ENCODE peak calls at places on chromosomes 4 and X, in six cellular contexts. R is cardiac muscle cell, Q is AG10803, S is GM12865, J is mucosa of descending colon, I is hepatocyte. A is an unnamed sample.
A peak's percentile ranks its signal among the peaks of the same experiment; 100 is the strongest.

GRCh38 chrX:134737721-134738369 is 79.6 kb upstream of the PLAC1 start:
- DNase-seq in R (no peak), Q (peak; percentile 29), S (no peak), J (no peak), I (no peak), A (no peak)

GRCh38 chr4:154348657-154349056 is 142.9 kb downstream of the DCHS2 start:
- DNase-seq in R (no peak), Q (no peak), S (peak; percentile 18), J (no peak), I (no peak), A (no peak)

GRCh38 chrX:44974462-44974861 is 101.5 kb downstream of the KDM6A start:
- DNase-seq in R (peak; percentile 6), Q (peak; percentile 12), S (no peak), J (no peak), I (no peak), A (no peak)

GRCh38 chr4:136369073-136369472 is 1163.2 kb downstream of the PCDH18 start:
- DNase-seq in R (no peak), Q (no peak), S (no peak), J (no peak), I (no peak), A (no peak)

GRCh38 chr4:157885785-157886184 is 287.0 kb downstream of the GASK1B start:
- DNase-seq in R (no peak), Q (no peak), S (no peak), J (no peak), I (no peak), A (no peak)

GRCh38 chrX:50206753-50207152 is 2.2 kb downstream of the CCNB3 start:
- DNase-seq in R (no peak), Q (no peak), S (no peak), J (no peak), I (no peak), A (no peak)

GRCh38 chr4:85783483-85783882 is 308.5 kb downstream of the ARHGAP24 start:
- DNase-seq in R (peak; percentile 87), Q (peak; percentile 95), S (peak; percentile 18), J (no peak), I (no peak), A (no peak)

GRCh38 chr4:112975567-112976355 is 73.7 kb upstream of the ANK2 start:
- DNase-seq in R (no peak), Q (peak; percentile 40), S (no peak), J (no peak), I (no peak), A (no peak)

GRCh38 chr4:6377626-6378492 is 94.6 kb downstream of the PPP2R2C start:
- DNase-seq in R (no peak), Q (no peak), S (no peak), J (no peak), I (no peak), A (no peak)

GRCh38 chrX:68694429-68695205 is 47.2 kb downstream of the STARD8 start:
- DNase-seq in R (no peak), Q (no peak), S (peak; percentile 12), J (no peak), I (no peak), A (no peak)

GRCh38 chr4:12679217-12679616 is 804.9 kb downstream of the RAB28 start:
- DNase-seq in R (peak; percentile 2), Q (no peak), S (no peak), J (no peak), I (no peak), A (no peak)

GRCh38 chr4:185771696-185772390 is 40.2 kb downstream of the SORBS2 start:
- DNase-seq in R (peak; percentile 19), Q (peak; percentile 47), S (no peak), J (no peak), I (no peak), A (no peak)

GRCh38 chrX:25721564-25721963 is 416.6 kb upstream of the MAGEB18 start:
- DNase-seq in R (peak; percentile 29), Q (peak; percentile 0), S (peak; percentile 0), J (no peak), I (peak; percentile 11), A (no peak)
- TF ChIP-seq CTCF in R (peak; percentile 40), Q (peak; percentile 11), S (no peak), J (no peak), I (peak; percentile 47), A (no peak)

GRCh38 chr4:10161840-10162239 is 45.2 kb upstream of the WDR1 start:
- DNase-seq in R (no peak), Q (no peak), S (no peak), J (no peak), I (no peak), A (no peak)
- H3K4me3 ChIP-seq in R (no peak overlapping the region), Q (no peak overlapping the region), S (no peak overlapping the region), J (no peak overlapping the region), I (no peak overlapping the region), A (no peak overlapping the region)

GRCh38 chr4:3476936-3477749 is 14.0 kb downstream of the DOK7 start:
- DNase-seq in R (no peak), Q (no peak), S (no peak), J (no peak), I (no peak), A (no peak)

GRCh38 chr4:3477750-3478430 is 14.8 kb downstream of the DOK7 start:
- DNase-seq in R (no peak), Q (no peak), S (no peak), J (no peak), I (no peak), A (no peak)

GRCh38 chr4:3475041-3475712 is 12.1 kb downstream of the DOK7 start:
- DNase-seq in R (no peak), Q (no peak), S (no peak), J (no peak), I (no peak), A (no peak)

GRCh38 chr4:3475713-3476260 is 12.7 kb downstream of the DOK7 start:
- DNase-seq in R (no peak), Q (no peak), S (no peak), J (no peak), I (no peak), A (no peak)

GRCh38 chr4:3476341-3476747 is 13.2 kb downstream of the DOK7 start:
- DNase-seq in R (no peak), Q (no peak), S (no peak), J (no peak), I (no peak), A (no peak)
- TF ChIP-seq CTCF in R (no peak), Q (no peak), S (no peak), J (no peak), I (no peak), A (no peak)

GRCh38 chr4:137533855-137534254 is 1.6 kb upstream of the PCDH18 start:
- DNase-seq in R (no peak), Q (no peak), S (no peak), J (no peak), I (no peak), A (no peak)
- H3K4me3 ChIP-seq in R (no peak overlapping the region), Q (peak overlapping the region; percentile 90), S (no peak overlapping the region), J (no peak overlapping the region), I (no peak overlapping the region), A (no peak overlapping the region)

GRCh38 chr4:150206981-150207380 is 128.7 kb downstream of the DCLK2 start:
- DNase-seq in R (no peak), Q (no peak), S (no peak), J (no peak), I (no peak), A (no peak)
- TF ChIP-seq CTCF in R (no peak), Q (no peak), S (no peak), J (no peak), I (no peak), A (no peak)